ENCODE peak calls at places on chromosomes 16 and 17, in ten cellular contexts. I is DMS53; G is H9; A is Peyer's patch; X is activated CD4-positive, alpha-beta T cell treated with anti-CD3 and anti-CD28 coated beads, Interleukin-2, amount 50 U/mL, for 1 hour; D is T47D; P is T-helper 9 cell; R is non-pigmented ciliary epithelial cell; J is NCI-H1048; K is AG20443. B is an unnamed sample.

GRCh38 chr17:4314618-4315017 is 50.8 kb upstream of the ANKFY1 start:
- DNase-seq in R (no peak), A (no peak), J (no peak), X (no peak), D (no peak), I (no peak), G (no peak), K (no peak), P (no peak), B (no peak)

GRCh38 chr16:648071-648785 is 937 bp upstream of the WDR90 start:
- DNase-seq in G (peak; percentile 71), D (no peak), K (peak; percentile 34), I (peak; percentile 76), R (no peak), A (peak; percentile 48), X (peak; percentile 38), P (no peak), J (no peak), B (peak; percentile 62)

GRCh38 chr16:88478115-88478514 is 25.0 kb downstream of the ZFPM1 start:
- DNase-seq in X (peak; percentile 43), I (no peak), D (no peak), R (no peak), A (peak; percentile 75), K (no peak), P (peak; percentile 29), J (no peak), G (no peak), B (no peak)

GRCh38 chr16:473046-474043 is 47.9 kb downstream of the RAB11FIP3 start:
- DNase-seq in K (no peak), G (no peak), A (no peak), R (no peak), P (no peak), J (no peak), X (no peak), I (no peak), D (no peak), B (no peak)

GRCh38 chr17:39623356-39623950 is 3.3 kb upstream of the PPP1R1B start:
- DNase-seq in X (peak; percentile 87), J (peak; percentile 22), R (no peak), D (peak; percentile 84), A (peak; percentile 85), P (peak; percentile 86), I (peak; percentile 86), K (peak; percentile 86), G (peak; percentile 91), B (peak; percentile 78)

GRCh38 chr17:48294989-48295892 is 134.8 kb downstream of the SKAP1 start:
- DNase-seq in J (no peak), A (no peak), G (no peak), P (no peak), R (peak; percentile 6), K (no peak), I (peak; percentile 89), X (no peak), D (no peak), B (no peak)

GRCh38 chr17:78034429-78035091 is 76.1 kb downstream of the TNRC6C start:
- DNase-seq in G (no peak), A (no peak), X (no peak), R (no peak), D (no peak), P (no peak), I (no peak), J (no peak), K (no peak), B (no peak)

GRCh38 chr17:83122834-83123233 is 43.4 kb downstream of the METRNL start:
- DNase-seq in P (no peak), I (no peak), K (peak; percentile 80), A (no peak), R (no peak), G (peak; percentile 36), J (no peak), X (no peak), D (peak; percentile 82), B (no peak)

GRCh38 chr17:79920751-79921410 is 81.6 kb upstream of the CBX4 start:
- DNase-seq in A (no peak), J (no peak), K (no peak), I (no peak), G (no peak), X (no peak), D (no peak), P (no peak), R (no peak), B (no peak)

GRCh38 chr17:31453896-31454295 is 62.4 kb downstream of the RAB11FIP4 start:
- DNase-seq in G (no peak), D (no peak), J (no peak), P (no peak), K (no peak), A (no peak), I (no peak), X (no peak), R (no peak), B (no peak)

GRCh38 chr17:2837147-2837561 is 40.9 kb downstream of the RAP1GAP2 start:
- DNase-seq in X (peak; percentile 34), P (no peak), R (no peak), G (no peak), A (peak; percentile 70), D (no peak), K (no peak), J (no peak), I (no peak), B (no peak)

GRCh38 chr17:77772899-77773358 is 185.6 kb upstream of the TNRC6C start:
- DNase-seq in X (no peak), G (peak; percentile 73), R (no peak), K (no peak), A (no peak), P (no peak), D (no peak), I (no peak), J (no peak), B (no peak)

B was measured in neural progenitor cell.